ENCODE peak calls at places on chromosomes 4 and X, in five cellular contexts. K is thoracic aorta, O is lower leg skin, P is renal cortical epithelial cell, G is T-helper 2 cell. Z is an unnamed sample.
A peak's percentile ranks its signal among the peaks of the same experiment; 100 is the strongest.

GRCh38 chr4:68375667-68376559 is 26.0 kb upstream of the YTHDC1 start:
- DNase-seq in K (no peak), O (no peak), P (peak; percentile 79), G (no peak), Z (peak; percentile 16)

GRCh38 chr4:151485541-151486131 is 76.7 kb downstream of the FHIP1A start:
- DNase-seq in K (no peak), O (no peak), P (peak; percentile 77), G (no peak), Z (no peak)

GRCh38 chrX:109862386-109862910 is 129.4 kb upstream of the ACSL4 start:
- DNase-seq in K (no peak), O (no peak), P (no peak), G (no peak), Z (no peak)

GRCh38 chr4:67275179-67275750 is 270.0 kb downstream of the CENPC start:
- DNase-seq in K (no peak), O (no peak), P (no peak), G (no peak), Z (no peak)

GRCh38 chr4:19776021-19776459 is 475.7 kb upstream of the SLIT2 start:
- DNase-seq in K (no peak), O (no peak), P (peak; percentile 100), G (no peak), Z (peak; percentile 46)

GRCh38 chr4:48237996-48238645 is 31.5 kb downstream of the TEC start:
- DNase-seq in K (no peak), O (no peak), P (peak; percentile 84), G (no peak), Z (no peak)

GRCh38 chr4:152166567-152166966 is 369.3 kb downstream of the FBXW7 start:
- DNase-seq in K (no peak), O (no peak), P (no peak), G (no peak), Z (no peak)

GRCh38 chr4:123042095-123042494 is 119.7 kb upstream of the NUDT6 start:
- DNase-seq in K (no peak), O (no peak), P (no peak), G (no peak), Z (no peak)

GRCh38 chr4:120659626-120660170 is 262.8 kb downstream of the PRDM5 start:
- DNase-seq in K (no peak), O (no peak), P (no peak), G (no peak), Z (no peak)

GRCh38 chrX:6460893-6461490 is 73.9 kb downstream of the VCX3A start:
- DNase-seq in K (no peak), O (no peak), P (peak; percentile 86), G (no peak), Z (no peak)

GRCh38 chrX:134908235-134908834 is 82.5 kb upstream of the SMIM10 start:
- DNase-seq in K (no peak), O (no peak), P (no peak), G (no peak), Z (no peak)

GRCh38 chrX:103878466-103879151 is 46.6 kb upstream of the RAB9B start:
- DNase-seq in K (no peak), O (no peak), P (peak; percentile 86), G (no peak), Z (peak; percentile 21)

GRCh38 chr4:146033149-146033548 is 94.5 kb upstream of the ZNF827 start:
- DNase-seq in K (no peak), O (no peak), P (peak; percentile 73), G (no peak), Z (no peak)

GRCh38 chr4:2352171-2352570 is 66.3 kb downstream of the ZFYVE28 start:
- DNase-seq in K (no peak), O (no peak), P (no peak), G (no peak), Z (no peak)

GRCh38 chr4:116839826-116840225 is 245.6 kb downstream of the TRAM1L1 start:
- DNase-seq in K (no peak), O (no peak), P (peak; percentile 31), G (no peak), Z (no peak)

GRCh38 chrX:109732319-109732779 is 708 bp downstream of the ACSL4 start:
- DNase-seq in K (no peak), O (no peak), P (peak; percentile 25), G (no peak), Z (no peak)

GRCh38 chr4:119209077-119209476 is 3.4 kb upstream of the USP53 start:
- DNase-seq in K (no peak), O (peak; percentile 46), P (peak; percentile 92), G (peak; percentile 7), Z (no peak)

GRCh38 chr4:134243742-134244713 is 42.4 kb upstream of the PABPC4L start:
- DNase-seq in K (no peak), O (no peak), P (no peak), G (no peak), Z (no peak)

GRCh38 chrX:66162331-66162822 is 1.7 kb upstream of the HEPH start:
- DNase-seq in K (no peak), O (no peak), P (no peak), G (no peak), Z (no peak)

GRCh38 chr4:153142700-153143438 is 61.4 kb upstream of the TRIM2 start:
- DNase-seq in K (peak; percentile 28), O (peak; percentile 53), P (peak; percentile 57), G (peak; percentile 19), Z (no peak)